ENCODE peak calls at places on chromosomes 5 and 9, in five cellular contexts. O is natural killer cell, J is mesothelial cell of epicardium, R is nephron progenitor cell, G is neural crest cell. K is an unnamed sample.

GRCh38 chr9:132144708-132145365 is 17.0 kb upstream of the NTNG2 start:
- DNase-seq in R (no peak), G (no peak), J (no peak), O (no peak), K (peak)

GRCh38 chr5:83256091-83256775 is 178.9 kb downstream of the XRCC4 start:
- DNase-seq in G (no peak), R (no peak), J (no peak), O (no peak), K (peak)

GRCh38 chr5:9009931-9010652 is 535.8 kb downstream of the SEMA5A start:
- DNase-seq in R (no peak), G (no peak), O (no peak), J (no peak), K (peak)

GRCh38 chr9:114677418-114677817 is 4.6 kb downstream of the TEX48 start:
- DNase-seq in J (peak), R (no peak), O (no peak), G (no peak), K (peak)

GRCh38 chr9:127711831-127712274 is 3.6 kb downstream of the PTRH1 start:
- DNase-seq in R (no peak), J (no peak), O (no peak), G (no peak), K (no peak)

GRCh38 chr9:130106860-130107848 is 53.4 kb downstream of the GPR107 start:
- DNase-seq in R (peak), G (peak), J (peak), O (peak), K (peak)

GRCh38 chr5:172588380-172588779 is 52.7 kb upstream of the NEURL1B start:
- DNase-seq in J (no peak), R (no peak), G (no peak), O (no peak), K (no peak)

GRCh38 chr9:13213337-13213736 is 66.2 kb downstream of the MPDZ start:
- DNase-seq in R (no peak), G (no peak), J (no peak), O (no peak), K (peak)

GRCh38 chr5:173391031-173391430 is 62.8 kb upstream of the STC2 start:
- DNase-seq in O (no peak), G (no peak), J (no peak), R (no peak), K (no peak)

GRCh38 chr5:81334304-81335061 is 33.1 kb downstream of the ZCCHC9 start:
- DNase-seq in R (no peak), J (no peak), G (no peak), O (no peak), K (no peak)

GRCh38 chr5:33582417-33582816 is 141.7 kb downstream of the TARS1 start:
- DNase-seq in G (no peak), R (no peak), O (no peak), J (no peak), K (no peak)

GRCh38 chr5:89372176-89372575 is 489.2 kb upstream of the MEF2C start:
- DNase-seq in R (no peak), G (no peak), J (no peak), O (no peak), K (no peak)

GRCh38 chr9:110143969-110144545 is 63.9 kb downstream of the C9orf152 start:
- DNase-seq in G (no peak), O (no peak), J (no peak), R (no peak), K (no peak)

GRCh38 chr5:10421841-10422691 is 19.6 kb upstream of the ROPN1L start:
- DNase-seq in J (no peak), O (no peak), R (no peak), G (no peak), K (no peak)

GRCh38 chr9:33132249-33132772 is 34.8 kb downstream of the B4GALT1 start:
- DNase-seq in J (no peak), R (no peak), G (no peak), O (no peak), K (peak)

GRCh38 chr9:80995759-80996158 is 693.6 kb downstream of the TLE1 start:
- DNase-seq in J (no peak), G (no peak), O (no peak), R (no peak), K (peak)

GRCh38 chr9:118034701-118035100 is 330.5 kb downstream of the TLR4 start:
- DNase-seq in G (no peak), J (no peak), O (no peak), R (no peak), K (no peak)

GRCh38 chr5:159094745-159095144 is 5.0 kb downstream of the EBF1 start:
- DNase-seq in O (no peak), J (no peak), R (peak), G (no peak), K (peak)

GRCh38 chr5:66498791-66499207 is 97.4 kb upstream of the MAST4 start:
- DNase-seq in J (no peak), R (no peak), G (no peak), O (no peak), K (peak)

GRCh38 chr5:66494437-66494836 is 101.8 kb upstream of the MAST4 start:
- DNase-seq in J (no peak), G (no peak), O (no peak), R (peak), K (peak)
- TF ChIP-seq CTCF in J (no peak), G (peak), O (no peak), R (no peak), K (no peak)

GRCh38 chr9:121376214-121376830 is 6.3 kb upstream of the STOM start:
- DNase-seq in R (no peak), G (no peak), J (no peak), O (no peak), K (no peak)
- TF ChIP-seq CTCF in R (no peak), G (peak), J (no peak), O (peak), K (peak)

GRCh38 chr9:124358617-124359016 is 56.6 kb downstream of the PSMB7 start:
- DNase-seq in J (no peak), O (no peak), G (no peak), R (no peak), K (no peak)

GRCh38 chr9:124356745-124357390 is 58.4 kb downstream of the PSMB7 start:
- DNase-seq in J (no peak), O (no peak), G (no peak), R (no peak), K (no peak)

GRCh38 chr9:124355941-124356744 is 59.1 kb downstream of the PSMB7 start:
- DNase-seq in O (no peak), J (no peak), R (no peak), G (no peak), K (no peak)

GRCh38 chr9:124359426-124359825 is 55.8 kb downstream of the PSMB7 start:
- DNase-seq in R (no peak), G (no peak), O (no peak), J (no peak), K (no peak)

GRCh38 chr9:124357591-124358361 is 57.5 kb downstream of the PSMB7 start:
- DNase-seq in R (no peak), J (no peak), G (no peak), O (no peak), K (no peak)
- TF ChIP-seq CTCF in R (no peak), J (no peak), G (no peak), O (no peak), K (no peak)

GRCh38 chr9:135976531-135976930 is 15.4 kb upstream of the UBAC1 start:
- DNase-seq in G (no peak), R (no peak), O (no peak), J (no peak), K (no peak)

GRCh38 chr9:135975834-135976233 is 14.7 kb upstream of the UBAC1 start:
- DNase-seq in J (no peak), R (no peak), O (no peak), G (no peak), K (no peak)

GRCh38 chr9:135971892-135972291 is 10.7 kb upstream of the UBAC1 start:
- DNase-seq in O (no peak), G (no peak), J (peak), R (peak), K (peak)

GRCh38 chr9:135973276-135974219 is 12.4 kb upstream of the UBAC1 start:
- DNase-seq in O (no peak), G (no peak), J (no peak), R (no peak), K (no peak)

DNA sequence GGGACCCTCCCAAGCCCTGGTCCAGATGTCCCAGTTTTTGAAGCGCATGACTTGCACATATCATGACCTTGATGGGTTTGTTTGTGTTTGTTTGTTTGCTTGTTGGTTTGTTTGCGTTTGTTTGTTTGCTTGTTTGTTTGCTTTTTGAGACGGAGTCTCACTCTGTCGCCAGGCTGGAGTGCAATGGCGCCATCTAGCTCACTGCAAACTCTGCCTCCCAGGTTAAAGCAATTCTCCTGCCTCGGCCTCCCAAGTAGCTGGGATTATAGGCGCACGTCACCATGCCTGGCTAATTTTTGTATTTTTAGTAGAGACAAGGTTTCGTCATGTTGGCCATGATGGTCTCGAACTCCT is 13.0 kb upstream of the UBAC1 start:
- DNase-seq in G (no peak), R (no peak), J (no peak), O (no peak), K (no peak)
- TF ChIP-seq CTCF in G (no peak), R (no peak), J (no peak), O (no peak), K (no peak)

DNA sequence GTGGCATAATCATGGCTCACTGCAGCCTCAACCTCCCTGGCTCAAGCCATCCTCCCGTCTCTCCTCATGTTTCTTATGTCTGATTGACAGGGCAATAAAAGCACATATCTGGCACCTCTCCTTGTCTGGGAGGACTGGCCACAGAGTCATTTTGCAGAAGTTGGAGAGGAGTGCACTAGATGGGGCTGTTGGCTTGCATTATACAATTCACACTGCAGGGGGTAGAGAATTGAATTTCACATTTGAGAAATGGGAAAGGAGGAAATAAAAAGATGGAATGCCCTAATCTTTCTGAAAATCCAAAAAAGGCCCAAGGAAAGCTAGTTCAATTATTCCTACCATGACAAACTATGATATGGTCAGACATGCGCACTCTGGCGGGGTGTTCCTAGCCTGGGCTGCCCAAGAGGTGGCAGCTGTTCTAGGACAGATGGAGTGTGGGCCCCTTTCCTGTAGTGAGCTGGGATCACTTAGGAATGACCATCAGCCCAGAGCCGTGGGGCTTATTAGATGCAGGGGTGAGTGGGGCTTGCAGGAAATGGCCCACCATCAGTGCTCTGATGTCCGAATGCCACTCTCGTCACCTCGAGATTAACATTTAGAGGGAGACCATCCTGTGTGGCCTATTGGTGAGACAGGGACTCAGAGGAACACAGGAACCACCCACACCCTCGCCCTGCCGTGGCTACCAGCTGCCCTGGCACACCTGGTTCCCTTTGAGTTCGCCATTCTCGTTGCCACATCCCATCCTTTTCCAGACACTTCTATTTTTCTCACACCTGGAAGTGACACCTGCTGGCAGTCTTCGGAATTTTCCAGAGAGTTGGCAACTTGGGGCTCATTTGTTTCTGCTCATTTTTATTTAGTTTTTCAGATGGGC is 21.8 kb upstream of the ANKRD18A start:
- DNase-seq in O (no peak), R (peak), J (no peak), G (peak), K (peak)
- TF ChIP-seq CTCF in O (no peak), R (peak), J (peak), G (peak), K (peak)

DNA sequence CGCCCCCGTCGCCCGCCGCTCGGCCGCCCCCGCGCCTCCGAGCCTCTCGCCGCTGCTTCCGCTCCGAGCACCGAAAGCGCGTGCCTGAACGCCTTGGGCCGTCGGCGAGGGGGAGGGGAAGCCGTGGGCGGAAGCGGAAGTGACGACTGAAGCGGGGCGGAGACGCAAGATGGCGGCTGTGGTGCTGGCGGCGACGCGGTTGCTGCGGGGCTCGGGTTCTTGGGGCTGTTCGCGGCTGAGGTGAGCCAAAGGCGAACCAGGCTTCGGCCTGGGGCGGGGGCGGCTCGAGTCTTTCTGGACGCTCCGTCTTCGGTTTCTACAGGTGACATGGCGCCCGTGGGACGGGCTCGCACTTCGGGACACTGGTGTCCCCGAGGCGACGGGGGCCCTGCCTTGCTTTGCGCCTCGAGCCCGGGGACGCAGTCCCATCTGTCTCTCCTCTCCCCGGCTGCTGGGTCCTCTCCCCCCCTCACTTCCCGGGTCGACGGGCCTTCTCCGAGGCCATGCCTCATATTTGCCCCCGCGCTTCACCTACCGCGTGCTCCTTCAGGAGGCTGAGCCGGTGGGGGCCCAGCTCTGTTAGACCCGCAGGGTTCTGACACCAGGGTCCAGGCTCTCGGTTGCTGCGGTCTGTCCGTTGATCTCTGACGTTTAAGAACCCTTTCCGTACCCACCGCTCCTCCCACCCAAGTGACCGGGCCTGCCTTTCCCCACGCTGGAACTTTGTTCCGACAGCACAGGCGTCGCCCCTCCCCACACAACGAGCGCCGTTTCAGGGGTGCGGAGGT is at the start of the genes ENTR1 and PMPCA:
- DNase-seq in J (peak), R (peak), O (peak), G (peak), K (peak)
- TF ChIP-seq CTCF in J (no peak), R (no peak), O (no peak), G (no peak), K (no peak)

DNA sequence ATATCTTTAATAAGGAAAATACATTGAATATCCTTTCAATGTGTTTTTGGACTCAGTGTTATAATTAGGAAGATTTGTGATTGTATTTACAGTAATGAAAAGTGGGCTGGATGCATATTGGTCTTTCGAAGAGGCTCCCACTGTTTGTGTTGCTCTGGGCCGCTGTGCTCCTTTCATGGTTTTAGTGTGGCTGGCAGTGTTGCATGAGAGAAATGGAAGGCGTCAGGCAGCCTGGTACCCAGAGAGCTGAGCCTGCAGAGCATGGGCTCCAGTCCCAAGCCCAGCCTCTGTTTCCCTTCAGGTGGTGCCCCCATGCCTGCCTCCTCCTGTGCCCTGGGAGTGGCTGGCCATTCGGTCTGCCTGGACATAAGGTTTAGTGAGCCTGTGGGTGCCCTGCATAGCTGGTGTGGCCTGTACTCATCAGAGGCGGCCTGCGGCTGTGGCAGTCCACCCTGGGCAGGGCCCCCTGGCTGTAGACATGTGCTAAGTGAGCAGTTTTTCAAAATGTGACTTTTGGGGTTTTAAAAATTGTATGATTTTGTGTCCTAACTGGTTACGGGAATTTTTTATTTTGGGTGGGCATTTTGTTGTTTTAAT is 27.4 kb upstream of the FAM120AOS start:
- DNase-seq in J (no peak), G (no peak), R (no peak), O (no peak), K (no peak)
- TF ChIP-seq CTCF in J (no peak), G (peak), R (no peak), O (no peak), K (no peak)

GRCh38 chr5:136075339-136075885 is 46.6 kb downstream of the TGFBI start:
- DNase-seq in R (no peak), O (no peak), G (no peak), J (no peak), K (no peak)
- TF ChIP-seq CTCF in R (no peak), O (no peak), G (no peak), J (no peak), K (no peak)